ENCODE peak calls at places on chromosomes 7 and 10, in five cellular contexts. I is OCI-LY7, N is astrocyte, P is PC-3, R is GM23248. C is an unnamed sample.
A peak's percentile ranks its signal among the peaks of the same experiment; 100 is the strongest.

GRCh38 chr7:293681-294439 is 3.9 kb downstream of the FOXL3 start:
- DNase-seq in N (no peak), R (no peak), I (no peak), P (no peak), C (no peak)

GRCh38 chr7:47458057-47458456 is 123.9 kb downstream of the TNS3 start:
- DNase-seq in P (peak; percentile 43), N (peak; percentile 93), I (no peak), R (peak; percentile 98), C (no peak)

GRCh38 chr10:20598590-20598989 is 298.5 kb downstream of the NEBL start:
- DNase-seq in P (peak; percentile 52), I (no peak), N (peak; percentile 96), R (peak; percentile 71), C (no peak)

GRCh38 chr10:20624642-20625041 is 272.5 kb downstream of the NEBL start:
- DNase-seq in P (no peak), I (no peak), N (peak; percentile 6), R (peak; percentile 47), C (no peak)

GRCh38 chr7:16918288-16918895 is 36.6 kb upstream of the AGR3 start:
- DNase-seq in P (peak; percentile 70), R (peak; percentile 65), I (peak; percentile 36), N (peak; percentile 14), C (no peak)

GRCh38 chr10:95183132-95183450 is 10.9 kb upstream of the ACSM6 start:
- DNase-seq in N (peak; percentile 3), I (peak; percentile 32), P (no peak), R (no peak), C (no peak)

GRCh38 chr7:7330997-7331396 is 148.7 kb downstream of the C1GALT1 start:
- DNase-seq in N (no peak), P (no peak), I (no peak), R (no peak), C (no peak)

GRCh38 chr7:109659261-109659660 is 1089.6 kb downstream of the DNAJB9 start:
- DNase-seq in I (no peak), P (no peak), N (no peak), R (no peak), C (no peak)

GRCh38 chr10:31194986-31195385 is 124.0 kb upstream of the ZEB1 start:
- DNase-seq in R (no peak), I (no peak), N (peak; percentile 23), P (no peak), C (no peak)

GRCh38 chr7:32583791-32584190 is 88.5 kb downstream of the AVL9 start:
- DNase-seq in R (peak; percentile 20), I (no peak), P (no peak), N (peak; percentile 73), C (no peak)

GRCh38 chr10:88913157-88913556 is 33.1 kb downstream of the STAMBPL1 start:
- DNase-seq in R (no peak), N (no peak), I (no peak), P (no peak), C (no peak)

GRCh38 chr10:13399752-13400151 is 51.7 kb upstream of the SEPHS1 start:
- DNase-seq in P (no peak), R (no peak), N (no peak), I (no peak), C (no peak)

DNA sequence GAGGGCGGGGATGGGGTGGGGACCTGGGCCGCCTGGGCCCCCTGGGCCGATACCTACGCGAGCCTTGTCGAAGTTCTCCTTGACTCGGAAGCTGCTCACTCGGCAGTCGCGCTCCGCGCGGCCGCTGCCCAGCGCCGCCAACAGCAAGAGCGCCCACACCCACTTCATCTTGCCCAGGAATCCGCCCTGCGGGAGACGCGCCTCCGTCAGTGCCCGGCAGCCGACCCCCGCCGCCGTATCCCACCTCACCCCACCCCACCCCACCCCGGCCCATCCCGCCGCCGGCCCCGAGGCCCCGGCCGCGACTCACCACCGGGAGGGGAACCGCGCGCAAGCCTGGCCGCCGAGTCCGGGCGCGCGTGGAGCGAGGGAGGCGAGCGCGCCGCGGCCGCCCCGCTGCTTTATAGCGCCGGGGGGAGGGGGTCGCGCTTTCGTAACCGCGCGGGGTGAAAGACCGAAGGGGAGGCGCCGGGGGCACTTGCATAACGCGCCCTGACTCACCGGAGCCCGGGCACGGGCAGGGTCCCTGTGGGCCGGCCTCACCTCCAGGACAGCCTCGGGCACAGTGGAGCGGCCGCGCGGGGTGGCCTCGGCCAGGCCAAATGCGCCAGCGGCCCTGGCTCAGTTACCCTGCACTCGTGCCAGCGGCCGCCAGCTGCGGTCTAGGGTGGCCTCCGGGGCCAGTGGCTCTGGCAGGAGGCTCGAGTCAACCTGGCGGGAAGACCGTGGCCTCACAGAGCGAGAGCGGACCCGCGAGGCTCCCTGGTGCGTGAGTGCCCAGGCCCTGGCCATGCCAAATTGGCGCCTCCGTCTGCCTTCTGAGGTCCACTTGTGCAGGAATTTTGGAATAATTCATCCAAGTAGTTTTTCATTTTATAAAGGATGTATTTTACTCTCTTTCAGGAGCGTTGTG is at the start of gene RBP4:
- DNase-seq in N (peak; percentile 46), I (no peak), R (peak; percentile 63), P (peak; percentile 30), C (no peak)
- H3K4me3 ChIP-seq in N (no peak within 1 kb of the TSS), I (no peak within 1 kb of the TSS), R (peak within 1 kb of the TSS; percentile 51), P (peak within 1 kb of the TSS; percentile 65), C (no peak within 1 kb of the TSS)

GRCh38 chr10:126349096-126349495 is 39.2 kb downstream of the ADAM12 start:
- DNase-seq in P (no peak), I (no peak), N (no peak), R (no peak), C (no peak)

GRCh38 chr10:126352446-126352845 is 35.8 kb downstream of the ADAM12 start:
- DNase-seq in R (no peak), I (no peak), P (no peak), N (no peak), C (no peak)

GRCh38 chr10:126349676-126350075 is 38.6 kb downstream of the ADAM12 start:
- DNase-seq in R (no peak), P (no peak), N (no peak), I (no peak), C (no peak)

GRCh38 chr10:126351021-126351420 is 37.3 kb downstream of the ADAM12 start:
- DNase-seq in I (no peak), N (no peak), P (no peak), R (no peak), C (no peak)

DNA sequence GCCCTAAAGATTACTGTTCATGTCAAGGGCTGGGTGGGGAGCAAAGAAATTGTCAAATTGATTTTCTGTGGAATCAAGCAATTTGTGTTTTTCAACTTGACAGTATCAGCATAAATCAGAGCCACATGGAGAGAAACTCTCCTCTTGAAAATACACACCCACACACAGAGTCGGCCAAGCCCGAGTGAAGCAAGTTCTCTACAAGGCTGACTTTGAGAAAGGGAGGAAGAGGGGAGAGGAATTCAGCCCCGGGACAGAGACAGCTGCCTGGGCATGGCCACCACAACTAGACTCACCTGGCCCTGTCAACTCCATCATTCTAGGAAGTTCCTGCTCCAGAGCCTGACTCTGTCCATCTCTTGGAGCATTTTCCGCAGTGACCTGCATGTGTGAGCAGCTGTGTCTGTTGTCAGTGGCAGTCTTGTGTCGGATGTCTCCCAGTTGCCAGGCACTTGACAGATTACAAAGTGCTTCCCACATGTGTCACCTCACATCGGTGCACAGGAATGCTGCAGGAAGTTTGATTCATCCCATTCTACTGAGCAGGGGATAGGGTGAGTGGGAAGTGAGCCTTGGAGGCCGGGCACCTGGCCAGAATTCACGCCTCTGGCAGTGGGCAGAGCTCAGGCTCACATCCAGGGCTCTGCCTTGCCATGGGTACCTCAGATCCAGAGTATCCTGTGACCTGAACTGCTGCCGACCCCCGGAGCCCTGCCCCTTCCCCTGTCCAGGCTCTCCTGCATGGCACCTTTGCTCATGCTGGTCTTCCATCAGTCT is 37.9 kb downstream of the ADAM12 start:
- DNase-seq in P (peak; percentile 92), R (peak; percentile 96), I (no peak), N (peak; percentile 99), C (no peak)
- H2AFZ ChIP-seq in P (no peak overlapping the region), R (peak overlapping the region; percentile 25), I (no peak overlapping the region), N (no peak overlapping the region), C (no peak overlapping the region)

GRCh38 chr10:84539244-84539643 is 210.9 kb downstream of the CCSER2 start:
- DNase-seq in N (no peak), P (no peak), R (peak; percentile 89), I (no peak), C (no peak)
- H3K4me3 ChIP-seq in N (no peak overlapping the region), P (no peak overlapping the region), R (no peak overlapping the region), I (no peak overlapping the region), C (no peak overlapping the region)

DNA sequence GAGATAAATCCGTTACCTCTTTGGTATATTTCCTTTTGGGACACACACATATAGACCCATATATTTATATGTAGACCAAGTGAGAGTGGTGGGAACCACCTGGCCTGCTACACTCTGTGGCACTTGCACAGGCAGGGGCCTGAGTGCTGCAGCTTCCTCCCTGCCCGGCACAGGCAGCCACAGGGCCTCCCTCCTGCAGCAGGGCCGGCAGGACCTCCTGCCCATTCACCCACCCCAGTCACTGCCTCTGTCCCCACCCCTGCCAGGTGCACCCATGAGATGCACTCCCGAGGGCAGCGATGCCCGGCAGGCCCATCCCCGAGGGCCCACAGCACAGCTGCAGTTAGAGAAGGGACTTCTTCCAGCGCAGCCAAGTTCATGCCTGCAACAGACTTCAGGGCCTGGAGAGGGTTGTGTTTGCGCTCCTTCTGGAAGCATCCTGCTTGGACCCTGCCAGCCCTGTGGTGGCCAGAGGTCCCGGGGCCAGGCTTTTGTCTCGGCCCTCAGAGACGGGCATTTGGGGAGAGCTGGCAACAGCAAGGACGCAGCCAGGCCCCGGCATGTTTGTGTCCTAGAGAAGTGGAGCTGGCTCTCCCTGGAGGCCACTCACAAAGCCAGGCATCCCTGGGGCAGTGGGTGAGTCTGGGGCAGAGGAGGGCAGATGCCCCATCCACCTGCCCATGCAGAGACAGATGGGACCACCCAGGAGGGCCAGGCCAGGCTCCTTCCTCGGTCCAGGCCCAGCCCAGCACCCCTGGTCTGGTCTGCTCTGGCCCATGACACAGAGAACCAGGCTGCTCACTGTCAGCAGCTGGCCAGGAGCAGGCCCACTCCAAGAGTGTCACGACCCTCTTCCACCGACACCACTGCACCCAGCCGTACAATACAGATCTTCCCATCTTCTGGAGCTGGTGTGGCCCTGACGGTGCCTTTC is 41.4 kb downstream of the PWWP2B start:
- DNase-seq in I (no peak), N (no peak), P (no peak), R (no peak), C (no peak)
- H2AFZ ChIP-seq in I (no peak overlapping the region), N (no peak overlapping the region), P (no peak overlapping the region), R (no peak overlapping the region), C (no peak overlapping the region)

C was measured in DND-41.